ENCODE peak calls at places on chromosomes 5 and 9, in five cellular contexts. G is colonic mucosa, X is ovary, S is GM06990, I is breast epithelium. P is an unnamed sample.
A peak's percentile ranks its signal among the peaks of the same experiment; 100 is the strongest.

GRCh38 chr9:80648336-80648735 is 1041.0 kb downstream of the TLE1 start:
- DNase-seq in G (no peak), X (no peak), S (no peak), I (no peak), P (no peak)

GRCh38 chr5:160312139-160312959 is at the start of gene CCNJL:
- DNase-seq in G (peak; percentile 52), X (peak; percentile 86), S (peak; percentile 36), I (peak; percentile 36), P (no peak)

GRCh38 chr5:53642006-53642405 is 81.6 kb downstream of the NDUFS4 start:
- DNase-seq in G (no peak), X (no peak), S (no peak), I (no peak), P (no peak)

GRCh38 chr5:159894149-159894720 is 22.0 kb upstream of the ADRA1B start:
- DNase-seq in G (no peak), X (no peak), S (no peak), I (no peak), P (no peak)

GRCh38 chr9:34446468-34446891 is 11.9 kb downstream of the FAM219A start:
- DNase-seq in G (no peak), X (no peak), S (no peak), I (no peak), P (no peak)

GRCh38 chr9:87214991-87215390 is 267.7 kb upstream of the GAS1 start:
- DNase-seq in G (no peak), X (no peak), S (no peak), I (no peak), P (no peak)

GRCh38 chr9:121808781-121809180 is 157.3 kb downstream of the DAB2IP start:
- DNase-seq in G (no peak), X (no peak), S (no peak), I (no peak), P (no peak)

GRCh38 chr5:6436715-6437340 is 11.8 kb upstream of the UBE2QL1 start:
- DNase-seq in G (no peak), X (no peak), S (no peak), I (no peak), P (no peak)

GRCh38 chr5:440413-441180 is 2.4 kb upstream of the EXOC3 start:
- DNase-seq in G (no peak), X (no peak), S (no peak), I (no peak), P (no peak)

GRCh38 chr5:111829701-111830100 is 72.7 kb upstream of the NREP start:
- DNase-seq in G (no peak), X (no peak), S (no peak), I (no peak), P (peak; percentile 31)

GRCh38 chr9:110040788-110041187 is 167.2 kb downstream of the C9orf152 start:
- DNase-seq in G (no peak), X (no peak), S (no peak), I (no peak), P (no peak)

GRCh38 chr5:158500019-158500418 is 599.7 kb downstream of the EBF1 start:
- DNase-seq in G (no peak), X (no peak), S (no peak), I (no peak), P (no peak)

GRCh38 chr9:94903961-94904421 is 177.5 kb downstream of the AOPEP start:
- DNase-seq in G (no peak), X (no peak), S (no peak), I (no peak), P (no peak)

GRCh38 chr9:89623925-89624420 is 19.2 kb downstream of the GADD45G start:
- DNase-seq in G (no peak), X (no peak), S (no peak), I (no peak), P (no peak)

GRCh38 chr5:91189480-91190332 is 193.4 kb downstream of the ARRDC3 start:
- DNase-seq in G (no peak), X (peak; percentile 50), S (no peak), I (peak; percentile 38), P (no peak)

GRCh38 chr5:177403194-177403825 is 2.8 kb upstream of the PFN3 start:
- DNase-seq in G (no peak), X (no peak), S (no peak), I (no peak), P (no peak)

GRCh38 chr9:135985459-135985774 is 24.2 kb upstream of the UBAC1 start:
- DNase-seq in G (no peak), X (no peak), S (no peak), I (no peak), P (no peak)

GRCh38 chr9:126204197-126204596 is 122.4 kb upstream of the MVB12B start:
- DNase-seq in G (no peak), X (no peak), S (no peak), I (no peak), P (no peak)

GRCh38 chr9:68455436-68455835 is 85.2 kb downstream of the TMEM252 start:
- DNase-seq in G (no peak), X (no peak), S (no peak), I (no peak), P (no peak)

GRCh38 chr9:123069010-123069481 is 35.6 kb downstream of the GPR21 start:
- DNase-seq in G (no peak), X (no peak), S (no peak), I (no peak), P (no peak)

GRCh38 chr9:118829334-118829733 is 539.9 kb downstream of the BRINP1 start:
- DNase-seq in G (no peak), X (no peak), S (no peak), I (no peak), P (peak; percentile 26)

GRCh38 chr5:113047733-113048652 is 71.4 kb downstream of the DCP2 start:
- DNase-seq in G (no peak), X (no peak), S (no peak), I (no peak), P (no peak)

GRCh38 chr9:87436694-87437093 is 61.0 kb upstream of the DAPK1 start:
- DNase-seq in G (no peak), X (no peak), S (no peak), I (no peak), P (no peak)

GRCh38 chr9:71719585-71719984 is 48.7 kb downstream of the CEMIP2 start:
- DNase-seq in G (no peak), X (no peak), S (no peak), I (no peak), P (no peak)

GRCh38 chr5:128105203-128105602 is 21.6 kb downstream of the SLC12A2 start:
- DNase-seq in G (no peak), X (no peak), S (no peak), I (no peak), P (no peak)
- H3K4me3 ChIP-seq in G (no peak overlapping the region), X (no peak overlapping the region), S (no peak overlapping the region), I (no peak overlapping the region), P (no peak overlapping the region)

GRCh38 chr5:96687080-96687479 is 24.9 kb downstream of the CAST start:
- DNase-seq in G (no peak), X (no peak), S (no peak), I (no peak), P (no peak)

GRCh38 chr5:96687812-96688453 is 25.8 kb downstream of the CAST start:
- DNase-seq in G (no peak), X (no peak), S (peak; percentile 15), I (no peak), P (no peak)

GRCh38 chr5:96692436-96692835 is 30.3 kb downstream of the CAST start:
- DNase-seq in G (no peak), X (no peak), S (no peak), I (no peak), P (no peak)

GRCh38 chr5:96690906-96691305 is 28.7 kb downstream of the CAST start:
- DNase-seq in G (no peak), X (no peak), S (no peak), I (no peak), P (no peak)

GRCh38 chr5:96691503-96692303 is 29.5 kb downstream of the CAST start:
- DNase-seq in G (no peak), X (no peak), S (no peak), I (no peak), P (no peak)
- TF ChIP-seq CTCF in G (no peak), X (no peak), S (no peak), I (no peak), P (no peak)

DNA sequence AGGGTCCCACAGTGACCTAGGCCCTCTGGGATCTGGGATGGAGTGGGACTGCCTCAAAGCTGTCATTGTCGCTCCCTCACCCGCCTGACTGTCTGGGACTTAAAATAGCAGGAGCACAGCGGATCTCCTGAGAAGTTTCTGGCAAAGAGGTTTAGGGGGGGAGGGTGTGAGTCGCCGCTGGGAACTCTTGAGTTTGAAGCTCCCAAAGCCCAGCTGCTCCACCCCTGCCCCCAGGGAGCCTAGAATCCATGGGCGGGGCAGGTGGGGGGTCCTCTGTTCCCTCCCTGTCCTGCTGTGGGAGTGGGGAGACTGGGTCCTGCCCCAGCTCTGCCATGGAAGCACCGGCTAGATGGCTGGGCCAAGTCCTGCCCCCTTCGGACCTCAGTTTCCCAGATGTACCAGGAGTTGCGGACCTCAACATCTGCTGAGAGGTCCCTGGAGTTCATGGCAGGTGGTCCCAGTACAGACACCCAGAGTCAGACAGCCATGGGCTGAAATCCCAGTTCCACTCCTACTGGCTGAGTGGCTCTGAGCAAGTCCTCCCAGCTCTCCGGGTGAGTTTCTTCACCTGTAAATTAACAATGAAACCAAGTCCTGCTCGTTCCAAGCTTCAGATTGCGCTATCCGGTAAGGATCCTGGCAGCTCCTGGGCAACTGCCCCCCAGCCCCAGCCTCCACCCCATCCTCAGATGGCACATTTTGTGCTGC is 985 bp upstream of the WDR38 start:
- DNase-seq in G (no peak), X (no peak), S (no peak), I (no peak), P (no peak)
- H3K4me3 ChIP-seq in G (no peak overlapping the region), X (no peak overlapping the region), S (no peak overlapping the region), I (no peak overlapping the region), P (peak overlapping the region; percentile 62)

GRCh38 chr5:88660947-88661869 is 221.8 kb downstream of the MEF2C start:
- DNase-seq in G (peak; percentile 51), X (peak; percentile 63), S (peak; percentile 87), I (no peak), P (no peak)
- TF ChIP-seq CTCF in G (no peak), X (no peak), S (no peak), I (no peak), P (no peak)

DNA sequence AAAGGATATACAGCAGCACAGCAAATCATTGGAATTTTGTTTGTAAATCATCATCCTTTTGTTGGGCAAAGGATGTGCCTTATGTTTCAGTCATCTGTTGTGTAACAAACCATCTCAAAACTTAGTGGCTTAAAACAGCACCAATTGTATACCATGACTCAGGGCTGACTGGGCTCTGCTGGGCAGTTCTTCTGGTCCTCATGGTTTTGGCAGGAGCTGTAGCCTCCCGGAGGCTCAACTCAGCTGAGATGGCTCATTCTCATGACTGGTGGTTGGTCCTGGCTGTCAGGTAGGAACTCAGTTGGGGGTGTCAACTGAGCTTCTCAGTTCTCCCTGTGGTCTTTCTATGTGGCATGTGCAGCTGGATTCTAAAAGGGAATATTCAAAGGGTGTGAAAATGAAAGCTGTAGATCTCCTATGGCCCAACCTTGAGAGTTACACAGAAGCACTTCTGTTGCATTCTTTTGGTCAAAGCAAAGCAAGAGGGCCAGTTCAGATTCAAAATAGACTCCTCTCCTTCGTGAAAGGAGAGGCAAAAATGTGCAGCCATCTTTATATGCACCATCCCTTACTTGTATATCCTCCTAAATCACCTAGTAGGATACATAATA is 39.1 kb upstream of the CPEB4 start:
- DNase-seq in G (no peak), X (no peak), S (no peak), I (no peak), P (no peak)
- H3K4me3 ChIP-seq in G (no peak overlapping the region), X (no peak overlapping the region), S (no peak overlapping the region), I (no peak overlapping the region), P (no peak overlapping the region)

GRCh38 chr5:67246108-67246507 is 49.5 kb upstream of the CD180 start:
- DNase-seq in G (peak; percentile 42), X (peak; percentile 50), S (no peak), I (no peak), P (peak; percentile 67)
- TF ChIP-seq CTCF in G (peak; percentile 68), X (peak; percentile 74), S (peak; percentile 51), I (peak; percentile 90), P (peak; percentile 71)

P was measured in epithelial cell of proximal tubule.